ENCODE peak calls at places on chromosomes 11 and 22, in ten cellular contexts. A is lower lobe of right lung, W is tibial nerve, F is psoas muscle, U is PC-3, C is PC-9, D is hepatocyte, J is pancreas, M is tibial artery, Q is cardiac muscle cell. K is an unnamed sample.

GRCh38 chr11:104891135-104891534 is 7.1 kb downstream of the CASP12 start:
- DNase-seq in A (no peak), W (no peak), F (no peak), U (peak; percentile 6), C (no peak), D (no peak), J (no peak), M (no peak), Q (no peak), K (no peak)

GRCh38 chr11:75820636-75821035 is 5.6 kb downstream of the UVRAG start:
- DNase-seq in A (no peak), W (no peak), F (no peak), U (peak; percentile 40), C (peak; percentile 50), D (no peak), J (no peak), M (peak; percentile 33), Q (peak; percentile 37), K (no peak)

GRCh38 chr11:82775736-82776346 is 42.2 kb upstream of the FAM181B start:
- DNase-seq in A (no peak), W (no peak), F (no peak), U (peak; percentile 89), C (peak; percentile 44), D (peak; percentile 30), J (no peak), M (peak; percentile 21), Q (peak; percentile 67), K (peak; percentile 6)

GRCh38 chr11:119361056-119361787 is 14.7 kb upstream of the MFRP start:
- DNase-seq in A (peak; percentile 37), W (no peak), F (peak; percentile 92), U (peak; percentile 97), C (peak; percentile 93), D (peak; percentile 87), J (peak; percentile 88), M (peak; percentile 74), Q (peak; percentile 58), K (no peak)

GRCh38 chr11:133905677-133906156 is 51.1 kb downstream of the IGSF9B start:
- DNase-seq in A (no peak), W (no peak), F (no peak), U (no peak), C (no peak), D (no peak), J (no peak), M (no peak), Q (no peak), K (no peak)

GRCh38 chr11:129023968-129024676 is 81.5 kb upstream of the TP53AIP1 start:
- DNase-seq in A (peak; percentile 52), W (no peak), F (no peak), U (peak; percentile 96), C (peak; percentile 94), D (peak; percentile 75), J (peak; percentile 47), M (no peak), Q (peak; percentile 14), K (peak; percentile 2)

GRCh38 chr11:83061883-83062282 is 9.8 kb downstream of the RAB30 start:
- DNase-seq in A (no peak), W (no peak), F (no peak), U (no peak), C (no peak), D (no peak), J (no peak), M (no peak), Q (no peak), K (no peak)

GRCh38 chr11:109996060-109996459 is 97.1 kb upstream of the ZC3H12C start:
- DNase-seq in A (no peak), W (no peak), F (no peak), U (no peak), C (no peak), D (no peak), J (no peak), M (no peak), Q (no peak), K (no peak)

GRCh38 chr22:19331474-19331873 is 40.0 kb upstream of the CLTCL1 start:
- DNase-seq in A (no peak), W (no peak), F (no peak), U (no peak), C (no peak), D (no peak), J (no peak), M (no peak), Q (no peak), K (no peak)

GRCh38 chr22:37331034-37331428 is 48.7 kb downstream of the CYTH4 start:
- DNase-seq in A (no peak), W (no peak), F (no peak), U (peak; percentile 64), C (no peak), D (no peak), J (peak; percentile 32), M (no peak), Q (peak; percentile 63), K (no peak)

GRCh38 chr11:123640677-123641494 is 13.5 kb downstream of the SCN3B start:
- DNase-seq in A (no peak), W (no peak), F (peak; percentile 73), U (peak; percentile 67), C (no peak), D (peak; percentile 61), J (peak; percentile 78), M (no peak), Q (peak; percentile 54), K (peak; percentile 38)

GRCh38 chr11:2305862-2306823 is 4.3 kb downstream of the TSPAN32 start:
- DNase-seq in A (peak; percentile 50), W (peak; percentile 86), F (peak; percentile 82), U (no peak), C (no peak), D (peak; percentile 82), J (no peak), M (peak; percentile 60), Q (peak; percentile 96), K (no peak)

GRCh38 chr11:13214276-13214865 is 63.2 kb upstream of the BMAL1 start:
- DNase-seq in A (no peak), W (no peak), F (no peak), U (no peak), C (no peak), D (no peak), J (no peak), M (no peak), Q (no peak), K (no peak)

GRCh38 chr22:32880906-32881596 is 79.5 kb downstream of the TIMP3 start:
- DNase-seq in A (peak; percentile 64), W (no peak), F (peak; percentile 70), U (no peak), C (no peak), D (peak; percentile 84), J (no peak), M (no peak), Q (peak; percentile 95), K (no peak)

GRCh38 chr22:28951530-28951929 is 68.2 kb downstream of the ZNRF3 start:
- DNase-seq in A (no peak), W (no peak), F (no peak), U (no peak), C (no peak), D (no peak), J (no peak), M (no peak), Q (no peak), K (no peak)
- H3K27ac ChIP-seq in A (no peak overlapping the region), W (no peak overlapping the region), F (peak overlapping the region; percentile 44), U (no peak overlapping the region), C (no peak overlapping the region), D (peak overlapping the region; percentile 48), J (no peak overlapping the region), M (peak overlapping the region; percentile 45), Q (peak overlapping the region; percentile 8), K (no peak overlapping the region)

GRCh38 chr11:72127923-72128322 is 7.6 kb upstream of the FOLR3 start:
- DNase-seq in A (no peak), W (no peak), F (no peak), U (no peak), C (no peak), D (no peak), J (no peak), M (no peak), Q (no peak), K (no peak)
- H3K9me3 ChIP-seq in A (no peaks in the 10 kb centered on the region), W (no peaks in the 10 kb centered on the region), F (no peaks in the 10 kb centered on the region), U (peaks cover 9% of the 10 kb centered on the region), C (no peaks in the 10 kb centered on the region), D (no peaks in the 10 kb centered on the region), J (no peaks in the 10 kb centered on the region), M (no peaks in the 10 kb centered on the region), Q (no peaks in the 10 kb centered on the region), K (peaks cover 14% of the 10 kb centered on the region)

GRCh38 chr11:132186699-132187098 is 816.3 kb downstream of the NTM start:
- DNase-seq in A (no peak), W (no peak), F (no peak), U (no peak), C (no peak), D (no peak), J (no peak), M (no peak), Q (no peak), K (no peak)
- TF ChIP-seq CTCF in A (no peak), W (no peak), F (no peak), U (peak; percentile 49), C (no peak), D (peak; percentile 15), J (no peak), M (no peak), Q (peak; percentile 34), K (no peak)

GRCh38 chr11:27469333-27469680 is 3.3 kb downstream of the LGR4 start:
- DNase-seq in A (no peak), W (no peak), F (no peak), U (no peak), C (no peak), D (no peak), J (no peak), M (no peak), Q (no peak), K (no peak)
- H3K27ac ChIP-seq in A (no peak overlapping the region), W (peak overlapping the region; percentile 21), F (no peak overlapping the region), U (peak overlapping the region; percentile 81), C (peak overlapping the region; percentile 94), D (peak overlapping the region; percentile 89), J (peak overlapping the region; percentile 80), M (peak overlapping the region; percentile 6), Q (peak overlapping the region; percentile 21), K (no peak overlapping the region)